ENCODE peak calls at places on chromosomes 11 and 22, in nine cellular contexts. W is AG10803, L is PC-3, A is lower leg skin, B is suprapubic skin, Q is astrocyte of the spinal cord, S is small intestine, Z is fibroblast of lung, N is BJ. H is an unnamed sample.

GRCh38 chr11:46633291-46634217 is 16.2 kb downstream of the ATG13 start:
- DNase-seq in B (peak; percentile 38), W (no peak), A (no peak), N (no peak), L (no peak), Z (no peak), S (no peak), Q (no peak), H (peak; percentile 72)

GRCh38 chr22:26553056-26553752 is 36.7 kb downstream of the TPST2 start:
- DNase-seq in Z (peak; percentile 80), W (peak; percentile 92), L (peak; percentile 44), B (no peak), A (no peak), S (no peak), Q (peak; percentile 85), N (peak; percentile 46), H (no peak)

GRCh38 chr11:126194121-126194543 is 17.3 kb downstream of the RPUSD4 start:
- DNase-seq in B (no peak), L (peak; percentile 80), N (no peak), A (no peak), W (peak; percentile 40), Q (peak; percentile 45), S (peak; percentile 47), Z (peak; percentile 74), H (no peak)

GRCh38 chr11:47489395-47489755 is 40.4 kb upstream of the RAPSN start:
- DNase-seq in Z (peak; percentile 73), W (no peak), L (no peak), S (no peak), A (no peak), N (no peak), Q (no peak), B (no peak), H (no peak)

GRCh38 chr22:36493690-36494110 is 12.3 kb upstream of the TXN2 start:
- DNase-seq in W (no peak), Z (no peak), L (no peak), A (no peak), B (no peak), Q (no peak), N (no peak), S (no peak), H (peak; percentile 71)

GRCh38 chr11:6223854-6224253 is 10.6 kb downstream of the FHIP1B start:
- DNase-seq in Q (no peak), S (no peak), W (no peak), N (no peak), Z (no peak), B (no peak), A (no peak), L (no peak), H (no peak)

GRCh38 chr11:102151784-102152525 is 41.7 kb downstream of the YAP1 start:
- DNase-seq in A (no peak), N (no peak), S (no peak), Q (no peak), W (no peak), B (no peak), Z (no peak), L (no peak), H (no peak)

GRCh38 chr11:287821-288327 is 1.1 kb upstream of the PGGHG start:
- DNase-seq in W (no peak), L (no peak), N (no peak), B (peak; percentile 77), Z (no peak), Q (no peak), S (peak; percentile 86), A (peak; percentile 85), H (peak; percentile 67)

GRCh38 chr11:122612123-122612824 is 43.2 kb upstream of the UBASH3B start:
- DNase-seq in N (no peak), S (no peak), A (no peak), W (no peak), L (peak; percentile 39), B (no peak), Z (no peak), Q (no peak), H (no peak)

GRCh38 chr11:66113132-66113856 is 43.2 kb downstream of the PACS1 start:
- DNase-seq in B (no peak), Z (peak; percentile 58), S (peak; percentile 52), L (peak; percentile 98), A (no peak), N (peak; percentile 35), W (peak; percentile 80), Q (peak; percentile 89), H (no peak)

GRCh38 chr11:67368621-67369020 is 4.8 kb downstream of the CLCF1 start:
- DNase-seq in N (no peak), S (no peak), B (no peak), A (no peak), L (no peak), Q (no peak), W (no peak), Z (no peak), H (no peak)

GRCh38 chr11:59426361-59427067 is at the start of gene OR5A2:
- DNase-seq in A (no peak), Q (peak; percentile 1), S (no peak), L (peak; percentile 6), B (no peak), Z (no peak), N (no peak), W (no peak), H (no peak)

DNA sequence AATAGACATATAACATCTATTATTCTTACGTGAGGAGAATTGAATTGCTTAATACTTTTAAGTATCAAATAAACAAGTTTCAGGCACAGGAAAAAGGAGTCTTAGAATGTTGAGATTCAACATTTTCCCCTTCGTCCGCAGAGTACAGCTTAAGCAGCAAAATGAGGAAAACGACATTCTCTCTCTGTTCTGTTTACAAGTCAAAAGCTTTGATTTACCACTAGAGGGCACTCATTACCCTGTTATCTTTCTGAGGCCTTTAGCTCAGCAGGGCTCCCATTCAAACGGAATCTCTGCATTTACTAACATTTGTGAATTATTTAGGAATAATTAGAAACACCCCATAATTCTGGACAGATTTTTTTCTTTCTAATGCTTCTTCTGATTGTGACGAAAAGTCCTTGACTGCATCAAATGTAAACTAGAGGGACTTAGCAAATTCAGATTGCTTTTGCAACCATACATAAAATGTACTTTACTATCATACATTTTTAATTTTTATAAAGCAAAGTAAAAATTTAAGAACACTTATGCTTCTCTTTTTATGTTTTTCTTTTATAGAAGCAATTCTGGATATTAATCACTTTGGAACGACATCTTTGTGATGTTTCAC is 75.0 kb downstream of the JRKL start:
- DNase-seq in L (peak; percentile 90), S (peak; percentile 44), N (peak; percentile 11), B (no peak), W (peak; percentile 76), A (no peak), Z (peak; percentile 89), Q (peak; percentile 81), H (no peak)
- H3K4me3 ChIP-seq in L (peak overlapping the region; percentile 57), S (no peak overlapping the region), N (no peak overlapping the region), B (no peak overlapping the region), W (no peak overlapping the region), A (no peak overlapping the region), Z (no peak overlapping the region), Q (no peak overlapping the region), H (no peak overlapping the region)

GRCh38 chr11:73334244-73335203 is 26.4 kb downstream of the ARHGEF17 start:
- DNase-seq in A (peak; percentile 94), B (peak; percentile 85), N (no peak), L (peak; percentile 62), Z (peak; percentile 89), W (peak; percentile 79), Q (peak; percentile 91), S (no peak), H (no peak)

GRCh38 chr11:73333626-73334199 is 25.6 kb downstream of the ARHGEF17 start:
- DNase-seq in L (no peak), W (no peak), S (no peak), A (no peak), N (no peak), Z (no peak), Q (no peak), B (no peak), H (no peak)

GRCh38 chr11:73333173-73333572 is 25.1 kb downstream of the ARHGEF17 start:
- DNase-seq in B (no peak), Z (no peak), N (no peak), A (no peak), S (no peak), L (no peak), Q (no peak), W (no peak), H (no peak)

GRCh38 chr11:73338279-73338678 is 30.2 kb downstream of the ARHGEF17 start:
- DNase-seq in S (no peak), N (no peak), A (no peak), W (no peak), Q (no peak), B (no peak), L (no peak), Z (no peak), H (no peak)

DNA sequence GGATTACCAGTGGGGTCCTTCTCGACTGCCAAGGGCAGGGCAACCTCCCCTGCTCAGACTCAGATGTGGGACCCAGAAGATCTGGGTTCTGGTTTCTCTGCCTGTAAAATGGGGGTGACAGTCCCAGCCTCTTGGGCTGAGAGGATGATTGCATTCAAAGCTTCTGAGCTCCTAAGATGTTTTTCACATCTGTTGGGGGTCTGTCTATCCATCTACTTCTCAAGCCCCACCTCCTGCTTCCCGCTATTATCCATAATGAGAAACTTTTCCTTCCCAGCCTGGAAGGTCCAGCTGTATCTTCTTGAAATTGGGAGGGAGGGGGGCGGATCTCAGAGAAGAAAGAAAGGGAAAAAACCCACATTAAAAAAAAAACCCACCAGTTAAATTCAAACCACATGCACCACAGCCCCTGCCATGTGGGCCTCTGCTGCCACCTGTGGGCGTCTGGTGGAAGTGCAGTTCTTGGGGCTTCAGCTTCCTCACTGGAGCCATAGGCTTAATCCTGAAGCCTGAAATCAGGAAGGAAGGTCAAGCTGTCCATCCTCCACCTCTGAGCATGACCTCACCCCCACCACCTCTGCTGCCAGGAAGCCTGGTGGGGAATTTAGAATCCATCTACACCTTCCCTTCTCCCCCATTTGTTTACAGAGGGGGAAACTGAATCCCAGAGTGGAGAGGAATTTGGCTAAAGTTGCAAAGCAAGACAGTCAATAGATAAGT is 27.3 kb downstream of the ARHGEF17 start:
- DNase-seq in S (peak; percentile 72), Z (peak; percentile 82), A (peak; percentile 97), B (peak; percentile 86), L (peak; percentile 94), Q (peak; percentile 84), W (peak; percentile 84), N (no peak), H (peak; percentile 88)
- H3K4me3 ChIP-seq in S (no peak overlapping the region), Z (peak overlapping the region; percentile 29), A (no peak overlapping the region), B (peak overlapping the region; percentile 3), L (no peak overlapping the region), Q (no peak overlapping the region), W (no peak overlapping the region), N (no peak overlapping the region), H (no peak overlapping the region)

GRCh38 chr11:9069861-9070470 is 21.4 kb downstream of the SCUBE2 start:
- DNase-seq in A (no peak), L (no peak), B (no peak), Z (no peak), S (no peak), N (no peak), W (no peak), Q (no peak), H (no peak)
- H3K4me3 ChIP-seq in A (no peak overlapping the region), L (no peak overlapping the region), B (no peak overlapping the region), Z (no peak overlapping the region), S (no peak overlapping the region), N (no peak overlapping the region), W (no peak overlapping the region), Q (no peak overlapping the region), H (no peak overlapping the region)

DNA sequence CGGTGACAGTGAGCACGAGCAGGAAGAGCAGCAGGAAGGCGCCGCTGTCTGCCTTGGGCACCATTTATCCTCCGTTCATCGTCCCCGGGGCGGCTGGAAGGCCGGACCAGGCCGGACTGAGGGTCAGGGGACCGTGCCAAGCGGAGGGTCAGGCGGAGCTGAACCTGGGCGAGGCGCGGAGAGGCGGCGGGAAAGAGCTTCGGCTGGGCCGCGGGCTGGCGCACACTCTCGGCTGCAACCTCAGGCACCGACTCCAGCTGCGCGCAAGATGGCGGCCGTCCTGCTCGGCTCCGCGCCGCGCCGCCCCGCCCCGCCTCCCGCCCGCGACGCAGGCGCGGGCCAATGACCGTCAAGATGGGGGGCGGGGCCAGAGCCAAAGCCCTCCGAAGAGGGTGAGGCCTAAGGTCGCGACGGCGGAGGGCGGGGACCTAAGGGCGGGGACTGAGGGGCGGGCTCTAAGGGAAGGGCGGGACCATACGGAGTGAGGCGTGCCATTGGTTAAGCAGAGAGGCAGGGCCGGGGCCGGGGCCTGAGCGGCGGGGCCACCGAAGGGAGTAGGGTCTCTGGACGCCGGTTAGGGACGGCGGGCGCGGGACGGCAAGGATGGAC is at the start of gene DGCR2:
- DNase-seq in A (peak; percentile 99), Z (peak; percentile 95), L (peak; percentile 91), S (peak; percentile 98), W (peak; percentile 94), B (peak; percentile 99), Q (peak; percentile 97), N (peak; percentile 60), H (peak; percentile 99)
- H3K4me3 ChIP-seq in A (peak within 1 kb of the TSS; percentile 99), Z (peak within 1 kb of the TSS; percentile 88), L (peak within 1 kb of the TSS; percentile 96), S (peak within 1 kb of the TSS; percentile 81), W (peak within 1 kb of the TSS; percentile 87), B (peak within 1 kb of the TSS; percentile 98), Q (peak within 1 kb of the TSS; percentile 81), N (peak within 1 kb of the TSS; percentile 91), H (peak within 1 kb of the TSS; percentile 90)